ENCODE peak calls at places on chromosome 18, in ten cellular contexts. T, C, H, M, X, N, E, P, K and F are unnamed samples.

GRCh38 chr18:77098033-77098432 is 34.5 kb downstream of the MBP start:
- DNase-seq in T (no peak), C (no peak), H (no peak), M (no peak), X (no peak), N (no peak), E (no peak), P (no peak), K (peak), F (no peak)

GRCh38 chr18:11163668-11164067 is 14.3 kb upstream of the PIEZO2 start:
- DNase-seq in T (no peak), C (no peak), H (no peak), M (no peak), X (no peak), N (no peak), E (no peak), P (peak), K (no peak), F (no peak)

GRCh38 chr18:34886162-34886561 is 155.1 kb upstream of the MAPRE2 start:
- DNase-seq in T (no peak), C (no peak), H (no peak), M (no peak), X (no peak), N (no peak), E (no peak), P (no peak), K (no peak), F (no peak)

GRCh38 chr18:59605633-59606192 is 91.5 kb downstream of the CCBE1 start:
- DNase-seq in T (no peak), C (no peak), H (no peak), M (no peak), X (no peak), N (no peak), E (no peak), P (no peak), K (no peak), F (no peak)

GRCh38 chr18:48007955-48008701 is 77.7 kb upstream of the SMAD2 start:
- DNase-seq in T (no peak), C (peak), H (peak), M (peak), X (peak), N (peak), E (peak), P (peak), K (peak), F (peak)

GRCh38 chr18:71899707-71900483 is 644.2 kb downstream of the CBLN2 start:
- DNase-seq in T (no peak), C (no peak), H (no peak), M (no peak), X (no peak), N (no peak), E (no peak), P (no peak), K (no peak), F (no peak)

GRCh38 chr18:51227660-51228059 is 30.2 kb upstream of the MEX3C start:
- DNase-seq in T (no peak), C (no peak), H (no peak), M (no peak), X (no peak), N (no peak), E (no peak), P (no peak), K (no peak), F (no peak)

GRCh38 chr18:1585881-1586488 is 681.3 kb downstream of the ADCYAP1 start:
- DNase-seq in T (peak), C (no peak), H (peak), M (peak), X (peak), N (no peak), E (no peak), P (no peak), K (peak), F (no peak)

GRCh38 chr18:58402247-58402646 is 226.6 kb downstream of the ALPK2 start:
- DNase-seq in T (no peak), C (no peak), H (peak), M (peak), X (no peak), N (no peak), E (no peak), P (no peak), K (no peak), F (no peak)

GRCh38 chr18:60676807-60677206 is 304.2 kb upstream of the MC4R start:
- DNase-seq in T (no peak), C (no peak), H (no peak), M (no peak), X (peak), N (no peak), E (no peak), P (no peak), K (peak), F (no peak)

GRCh38 chr18:3016584-3017292 is 3.8 kb upstream of the LPIN2 start:
- DNase-seq in T (no peak), C (no peak), H (no peak), M (no peak), X (no peak), N (no peak), E (no peak), P (no peak), K (peak), F (no peak)

GRCh38 chr18:45981852-45982251 is 14.7 kb upstream of the EPG5 start:
- DNase-seq in T (no peak), C (no peak), H (no peak), M (no peak), X (no peak), N (no peak), E (no peak), P (no peak), K (no peak), F (no peak)

GRCh38 chr18:58045265-58046086 is 1.4 kb downstream of the NEDD4L start:
- DNase-seq in T (peak), C (no peak), H (no peak), M (peak), X (no peak), N (peak), E (no peak), P (peak), K (no peak), F (peak)

GRCh38 chr18:65942103-65942502 is 191.3 kb downstream of the CDH7 start:
- DNase-seq in T (no peak), C (no peak), H (no peak), M (no peak), X (no peak), N (no peak), E (no peak), P (no peak), K (no peak), F (no peak)

GRCh38 chr18:9513971-9514512 is 38.7 kb downstream of the RALBP1 start:
- DNase-seq in T (no peak), C (no peak), H (no peak), M (no peak), X (no peak), N (no peak), E (no peak), P (no peak), K (no peak), F (peak)

GRCh38 chr18:903703-904102 is 968 bp upstream of the ADCYAP1 start:
- DNase-seq in T (no peak), C (no peak), H (peak), M (peak), X (peak), N (no peak), E (peak), P (peak), K (peak), F (peak)

GRCh38 chr18:43486462-43486861 is 209.2 kb upstream of the SYT4 start:
- DNase-seq in T (peak), C (no peak), H (no peak), M (no peak), X (no peak), N (no peak), E (peak), P (no peak), K (peak), F (no peak)

GRCh38 chr18:46174317-46175039 is 70.3 kb downstream of the HAUS1 start:
- DNase-seq in T (no peak), C (no peak), H (peak), M (peak), X (peak), N (peak), E (peak), P (peak), K (peak), F (peak)

GRCh38 chr18:55488473-55488872 is 99.5 kb downstream of the TCF4 start:
- DNase-seq in T (no peak), C (no peak), H (no peak), M (no peak), X (no peak), N (no peak), E (no peak), P (no peak), K (no peak), F (no peak)

GRCh38 chr18:9361191-9361590 is 26.6 kb downstream of the TWSG1 start:
- DNase-seq in T (no peak), C (no peak), H (no peak), M (no peak), X (no peak), N (no peak), E (no peak), P (no peak), K (no peak), F (no peak)

GRCh38 chr18:48347756-48348326 is 61.3 kb downstream of the ZBTB7C start:
- DNase-seq in T (no peak), C (no peak), H (no peak), M (no peak), X (no peak), N (no peak), E (no peak), P (no peak), K (no peak), F (no peak)

GRCh38 chr18:76972838-76973237 is 150.5 kb downstream of the ZNF236 start:
- DNase-seq in T (no peak), C (no peak), H (no peak), M (no peak), X (no peak), N (no peak), E (no peak), P (no peak), K (no peak), F (no peak)

GRCh38 chr18:68181956-68182355 is 533.0 kb downstream of the TMX3 start:
- DNase-seq in T (no peak), C (no peak), H (no peak), M (no peak), X (no peak), N (no peak), E (no peak), P (no peak), K (no peak), F (no peak)

GRCh38 chr18:59616501-59616900 is 80.7 kb downstream of the CCBE1 start:
- DNase-seq in T (no peak), C (no peak), H (no peak), M (no peak), X (no peak), N (no peak), E (peak), P (no peak), K (no peak), F (no peak)

GRCh38 chr18:52499018-52499417 is 159.0 kb downstream of the DCC start:
- DNase-seq in T (no peak), C (no peak), H (no peak), M (peak), X (no peak), N (no peak), E (no peak), P (no peak), K (no peak), F (no peak)

GRCh38 chr18:11668441-11669169 is 20.5 kb upstream of the GNAL start:
- DNase-seq in T (no peak), C (no peak), H (no peak), M (no peak), X (no peak), N (no peak), E (no peak), P (no peak), K (no peak), F (no peak)

GRCh38 chr18:42458226-42458625 is 503.2 kb downstream of the PIK3C3 start:
- DNase-seq in T (no peak), C (no peak), H (no peak), M (no peak), X (no peak), N (no peak), E (no peak), P (no peak), K (no peak), F (no peak)

GRCh38 chr18:23231340-23232021 is 96.2 kb downstream of the CABLES1 start:
- DNase-seq in T (no peak), C (peak), H (no peak), M (no peak), X (no peak), N (peak), E (peak), P (peak), K (peak), F (no peak)

GRCh38 chr18:27887287-27887686 is 289.6 kb downstream of the CDH2 start:
- DNase-seq in T (no peak), C (no peak), H (no peak), M (no peak), X (no peak), N (no peak), E (no peak), P (no peak), K (no peak), F (no peak)

GRCh38 chr18:42614619-42615293 is 500.7 kb downstream of the RIT2 start:
- DNase-seq in T (no peak), C (no peak), H (peak), M (no peak), X (no peak), N (no peak), E (no peak), P (no peak), K (no peak), F (no peak)

GRCh38 chr18:79881695-79882094 is 69.8 kb downstream of the SLC66A2 start:
- DNase-seq in T (no peak), C (no peak), H (no peak), M (no peak), X (no peak), N (no peak), E (no peak), P (no peak), K (no peak), F (no peak)

GRCh38 chr18:51236225-51236624 is 38.7 kb upstream of the MEX3C start:
- DNase-seq in T (peak), C (no peak), H (no peak), M (peak), X (peak), N (no peak), E (peak), P (no peak), K (no peak), F (peak)

GRCh38 chr18:46152436-46152807 is 48.2 kb downstream of the HAUS1 start:
- DNase-seq in T (no peak), C (no peak), H (no peak), M (no peak), X (no peak), N (no peak), E (peak), P (no peak), K (no peak), F (no peak)

GRCh38 chr18:72613589-72613988 is 69.4 kb upstream of the CBLN2 start:
- DNase-seq in T (no peak), C (no peak), H (no peak), M (no peak), X (no peak), N (no peak), E (no peak), P (no peak), K (no peak), F (no peak)

GRCh38 chr18:39796413-39796812 is 2158.6 kb upstream of the PIK3C3 start:
- DNase-seq in T (no peak), C (no peak), H (no peak), M (no peak), X (no peak), N (no peak), E (no peak), P (no peak), K (no peak), F (no peak)

GRCh38 chr18:64119916-64120315 is 29.0 kb downstream of the LINC00305 start:
- DNase-seq in T (no peak), C (no peak), H (no peak), M (peak), X (no peak), N (no peak), E (no peak), P (no peak), K (peak), F (no peak)